ENCODE peak calls at places on chromosomes 1 and 21, in ten cellular contexts. One of them, this sample, is unnamed.

GRCh38 chr1:24021403-24022266 is 41.5 kb upstream of the SRSF10 start:
- DNase-seq in fibroblast of lung: no peak
- DNase-seq in vagina: no peak
- DNase-seq in RWPE2: no peak
- DNase-seq in uterus: no peak
- DNase-seq in cardiac fibroblast: peak; percentile 58
- DNase-seq in body of pancreas: peak; percentile 78
- DNase-seq in endodermal cell: no peak
- DNase-seq in nephron progenitor cell: no peak
- DNase-seq in CD4-positive, alpha-beta T cell: no peak
- DNase-seq in this sample: no peak

GRCh38 chr1:21295059-21295401 is 4.8 kb upstream of the ECE1 start:
- DNase-seq in fibroblast of lung: no peak
- DNase-seq in vagina: no peak
- DNase-seq in RWPE2: no peak
- DNase-seq in uterus: no peak
- DNase-seq in cardiac fibroblast: no peak
- DNase-seq in body of pancreas: no peak
- DNase-seq in endodermal cell: no peak
- DNase-seq in nephron progenitor cell: no peak
- DNase-seq in CD4-positive, alpha-beta T cell: peak; percentile 17
- DNase-seq in this sample: peak; percentile 30

GRCh38 chr1:168281603-168282002 is 926 bp downstream of the TBX19 start:
- DNase-seq in fibroblast of lung: no peak
- DNase-seq in vagina: no peak
- DNase-seq in RWPE2: no peak
- DNase-seq in uterus: no peak
- DNase-seq in cardiac fibroblast: no peak
- DNase-seq in body of pancreas: no peak
- DNase-seq in endodermal cell: no peak
- DNase-seq in nephron progenitor cell: no peak
- DNase-seq in CD4-positive, alpha-beta T cell: no peak
- DNase-seq in this sample: no peak

GRCh38 chr1:7940745-7941436 is at the start of gene TNFRSF9:
- DNase-seq in fibroblast of lung: no peak
- DNase-seq in vagina: no peak
- DNase-seq in RWPE2: no peak
- DNase-seq in uterus: no peak
- DNase-seq in cardiac fibroblast: peak; percentile 36
- DNase-seq in body of pancreas: peak; percentile 11
- DNase-seq in endodermal cell: peak; percentile 54
- DNase-seq in nephron progenitor cell: no peak
- DNase-seq in CD4-positive, alpha-beta T cell: peak; percentile 28
- DNase-seq in this sample: peak; percentile 75

GRCh38 chr1:248348475-248348874 is at the start of gene OR14C36:
- DNase-seq in fibroblast of lung: no peak
- DNase-seq in vagina: no peak
- DNase-seq in RWPE2: no peak
- DNase-seq in uterus: no peak
- DNase-seq in cardiac fibroblast: no peak
- DNase-seq in body of pancreas: no peak
- DNase-seq in endodermal cell: no peak
- DNase-seq in nephron progenitor cell: no peak
- DNase-seq in CD4-positive, alpha-beta T cell: no peak
- DNase-seq in this sample: no peak

GRCh38 chr1:172003766-172004530 is 162.7 kb downstream of the DNM3 start:
- DNase-seq in fibroblast of lung: peak; percentile 32
- DNase-seq in vagina: no peak
- DNase-seq in RWPE2: no peak
- DNase-seq in uterus: no peak
- DNase-seq in cardiac fibroblast: no peak
- DNase-seq in body of pancreas: no peak
- DNase-seq in endodermal cell: no peak
- DNase-seq in nephron progenitor cell: no peak
- DNase-seq in CD4-positive, alpha-beta T cell: no peak
- DNase-seq in this sample: no peak

GRCh38 chr21:33750017-33750416 is 107.7 kb downstream of the ITSN1 start:
- DNase-seq in fibroblast of lung: no peak
- DNase-seq in vagina: no peak
- DNase-seq in RWPE2: no peak
- DNase-seq in uterus: no peak
- DNase-seq in cardiac fibroblast: peak; percentile 21
- DNase-seq in body of pancreas: no peak
- DNase-seq in endodermal cell: no peak
- DNase-seq in nephron progenitor cell: no peak
- DNase-seq in CD4-positive, alpha-beta T cell: no peak
- DNase-seq in this sample: no peak

GRCh38 chr1:222326004-222326709 is 221.7 kb downstream of the HHIPL2 start:
- DNase-seq in fibroblast of lung: no peak
- DNase-seq in vagina: no peak
- DNase-seq in RWPE2: no peak
- DNase-seq in uterus: no peak
- DNase-seq in cardiac fibroblast: no peak
- DNase-seq in body of pancreas: no peak
- DNase-seq in endodermal cell: no peak
- DNase-seq in nephron progenitor cell: no peak
- DNase-seq in CD4-positive, alpha-beta T cell: no peak
- DNase-seq in this sample: no peak

DNA sequence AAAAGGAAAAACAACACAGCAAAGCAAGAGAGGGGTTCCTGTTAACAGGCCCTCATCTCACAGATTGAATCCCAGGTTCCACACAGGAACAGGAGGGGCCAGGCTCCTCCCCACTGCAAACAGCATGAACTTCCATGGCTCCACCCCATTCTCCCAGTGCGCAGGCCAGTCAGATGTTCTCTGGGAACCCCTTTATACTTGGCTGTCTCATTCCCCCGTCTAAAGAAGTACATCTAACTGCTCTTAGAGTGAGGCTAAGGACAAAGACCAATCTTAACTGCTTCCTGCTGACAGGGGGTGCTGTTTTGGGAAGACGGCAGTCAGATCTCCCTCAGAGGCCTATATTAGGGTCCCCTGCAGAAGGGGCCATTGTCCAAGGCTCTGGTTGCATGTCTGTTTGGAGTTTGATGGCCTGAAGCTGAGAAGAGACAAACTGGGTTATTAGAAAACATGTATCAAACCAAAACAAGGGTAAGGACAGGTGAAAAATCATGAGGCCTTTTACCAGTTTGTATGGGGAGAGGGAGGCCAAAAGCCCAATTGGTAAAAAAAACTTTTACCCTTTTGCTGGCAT is 10.5 kb upstream of the NASP start:
- DNase-seq in fibroblast of lung: no peak
- DNase-seq in vagina: no peak
- DNase-seq in RWPE2: no peak
- DNase-seq in uterus: no peak
- DNase-seq in cardiac fibroblast: peak; percentile 28
- DNase-seq in body of pancreas: no peak
- DNase-seq in endodermal cell: peak; percentile 71
- DNase-seq in nephron progenitor cell: no peak
- DNase-seq in CD4-positive, alpha-beta T cell: no peak
- DNase-seq in this sample: no peak
- TF ChIP-seq CTCF in fibroblast of lung: peak; percentile 23
- TF ChIP-seq CTCF in vagina: no peak
- TF ChIP-seq CTCF in RWPE2: no peak
- TF ChIP-seq CTCF in uterus: no peak
- TF ChIP-seq CTCF in cardiac fibroblast: no peak
- TF ChIP-seq CTCF in body of pancreas: no peak
- TF ChIP-seq CTCF in endodermal cell: no peak
- TF ChIP-seq CTCF in nephron progenitor cell: no peak
- TF ChIP-seq CTCF in CD4-positive, alpha-beta T cell: no peak
- TF ChIP-seq CTCF in this sample: peak; percentile 18

GRCh38 chr1:152164542-152165136 is 5.6 kb upstream of the RPTN start:
- DNase-seq in fibroblast of lung: no peak
- DNase-seq in vagina: no peak
- DNase-seq in RWPE2: no peak
- DNase-seq in uterus: no peak
- DNase-seq in cardiac fibroblast: no peak
- DNase-seq in body of pancreas: peak; percentile 55
- DNase-seq in endodermal cell: no peak
- DNase-seq in nephron progenitor cell: no peak
- DNase-seq in CD4-positive, alpha-beta T cell: no peak
- DNase-seq in this sample: peak; percentile 91

GRCh38 chr1:152165291-152166077 is 6.5 kb upstream of the RPTN start:
- DNase-seq in fibroblast of lung: no peak
- DNase-seq in vagina: no peak
- DNase-seq in RWPE2: no peak
- DNase-seq in uterus: no peak
- DNase-seq in cardiac fibroblast: no peak
- DNase-seq in body of pancreas: no peak
- DNase-seq in endodermal cell: no peak
- DNase-seq in nephron progenitor cell: no peak
- DNase-seq in CD4-positive, alpha-beta T cell: no peak
- DNase-seq in this sample: no peak

GRCh38 chr1:152159144-152159543 is at the start of gene RPTN:
- DNase-seq in fibroblast of lung: no peak
- DNase-seq in vagina: no peak
- DNase-seq in RWPE2: no peak
- DNase-seq in uterus: no peak
- DNase-seq in cardiac fibroblast: no peak
- DNase-seq in body of pancreas: no peak
- DNase-seq in endodermal cell: no peak
- DNase-seq in nephron progenitor cell: no peak
- DNase-seq in CD4-positive, alpha-beta T cell: no peak
- DNase-seq in this sample: no peak

GRCh38 chr1:152160553-152160952 is 1.5 kb upstream of the RPTN start:
- DNase-seq in fibroblast of lung: no peak
- DNase-seq in vagina: no peak
- DNase-seq in RWPE2: no peak
- DNase-seq in uterus: no peak
- DNase-seq in cardiac fibroblast: no peak
- DNase-seq in body of pancreas: peak; percentile 16
- DNase-seq in endodermal cell: no peak
- DNase-seq in nephron progenitor cell: no peak
- DNase-seq in CD4-positive, alpha-beta T cell: no peak
- DNase-seq in this sample: no peak

GRCh38 chr1:152162826-152163463 is 3.9 kb upstream of the RPTN start:
- DNase-seq in fibroblast of lung: peak; percentile 58
- DNase-seq in vagina: no peak
- DNase-seq in RWPE2: no peak
- DNase-seq in uterus: no peak
- DNase-seq in cardiac fibroblast: peak; percentile 68
- DNase-seq in body of pancreas: no peak
- DNase-seq in endodermal cell: no peak
- DNase-seq in nephron progenitor cell: no peak
- DNase-seq in CD4-positive, alpha-beta T cell: no peak
- DNase-seq in this sample: peak; percentile 93
- TF ChIP-seq CTCF in fibroblast of lung: no peak
- TF ChIP-seq CTCF in vagina: no peak
- TF ChIP-seq CTCF in RWPE2: no peak
- TF ChIP-seq CTCF in uterus: no peak
- TF ChIP-seq CTCF in cardiac fibroblast: peak; percentile 23
- TF ChIP-seq CTCF in body of pancreas: no peak
- TF ChIP-seq CTCF in endodermal cell: no peak
- TF ChIP-seq CTCF in nephron progenitor cell: no peak
- TF ChIP-seq CTCF in CD4-positive, alpha-beta T cell: no peak
- TF ChIP-seq CTCF in this sample: peak; percentile 7

DNA sequence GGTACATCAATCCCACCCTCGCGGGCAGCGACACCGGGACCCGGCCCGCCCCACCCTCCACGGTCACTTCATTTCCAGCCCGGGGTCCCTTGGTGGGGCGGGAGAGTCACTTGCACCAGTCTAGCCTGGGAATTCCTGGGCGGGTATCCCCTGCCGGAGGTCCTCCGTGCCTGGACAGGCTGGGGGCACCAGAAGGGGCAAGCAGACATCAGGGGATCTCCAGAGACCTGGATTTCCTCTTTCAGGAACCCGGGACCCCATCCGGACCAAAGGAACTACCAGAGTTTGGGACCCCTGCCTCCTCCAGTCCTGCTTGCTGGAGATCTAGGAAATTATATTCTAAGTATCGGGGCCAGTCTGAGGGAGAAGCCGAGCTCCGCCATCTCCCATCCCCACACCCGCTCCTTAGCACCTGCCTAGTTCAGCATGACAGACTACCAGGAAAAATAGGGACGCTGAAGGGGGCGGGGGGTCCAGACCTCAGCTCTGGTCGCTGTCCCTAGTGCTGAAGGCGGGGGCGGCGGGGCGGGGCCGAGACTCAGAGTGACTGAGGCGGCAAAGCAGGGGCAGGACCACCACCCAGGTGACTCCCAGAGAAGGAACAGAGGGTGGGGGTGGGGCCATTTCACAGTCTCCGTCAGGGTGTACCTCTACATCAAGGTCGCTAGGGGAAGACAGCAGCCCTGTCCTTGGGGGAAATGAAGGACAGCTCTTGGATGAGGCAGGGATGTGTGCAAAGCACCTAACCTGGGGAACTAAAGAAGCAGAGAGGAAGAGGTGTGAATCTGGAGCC is 829 bp downstream of the HCN3 start:
- DNase-seq in fibroblast of lung: peak; percentile 15
- DNase-seq in vagina: no peak
- DNase-seq in RWPE2: no peak
- DNase-seq in uterus: peak; percentile 58
- DNase-seq in cardiac fibroblast: peak; percentile 19
- DNase-seq in body of pancreas: peak; percentile 61
- DNase-seq in endodermal cell: peak; percentile 100
- DNase-seq in nephron progenitor cell: peak; percentile 97
- DNase-seq in CD4-positive, alpha-beta T cell: peak; percentile 62
- DNase-seq in this sample: peak; percentile 59
- TF ChIP-seq CTCF in fibroblast of lung: peak; percentile 37
- TF ChIP-seq CTCF in vagina: peak; percentile 16
- TF ChIP-seq CTCF in RWPE2: peak; percentile 17
- TF ChIP-seq CTCF in uterus: no peak
- TF ChIP-seq CTCF in cardiac fibroblast: peak; percentile 47
- TF ChIP-seq CTCF in body of pancreas: no peak
- TF ChIP-seq CTCF in endodermal cell: peak; percentile 72
- TF ChIP-seq CTCF in nephron progenitor cell: peak; percentile 26
- TF ChIP-seq CTCF in CD4-positive, alpha-beta T cell: peak; percentile 14
- TF ChIP-seq CTCF in this sample: peak; percentile 59

GRCh38 chr1:10730985-10731384 is 65.5 kb downstream of the CASZ1 start:
- DNase-seq in fibroblast of lung: peak; percentile 57
- DNase-seq in vagina: no peak
- DNase-seq in RWPE2: no peak
- DNase-seq in uterus: no peak
- DNase-seq in cardiac fibroblast: peak; percentile 72
- DNase-seq in body of pancreas: no peak
- DNase-seq in endodermal cell: no peak
- DNase-seq in nephron progenitor cell: no peak
- DNase-seq in CD4-positive, alpha-beta T cell: no peak
- DNase-seq in this sample: peak; percentile 92

GRCh38 chr1:10734900-10735602 is 61.4 kb downstream of the CASZ1 start:
- DNase-seq in fibroblast of lung: no peak
- DNase-seq in vagina: no peak
- DNase-seq in RWPE2: no peak
- DNase-seq in uterus: no peak
- DNase-seq in cardiac fibroblast: no peak
- DNase-seq in body of pancreas: peak; percentile 32
- DNase-seq in endodermal cell: no peak
- DNase-seq in nephron progenitor cell: peak; percentile 60
- DNase-seq in CD4-positive, alpha-beta T cell: no peak
- DNase-seq in this sample: no peak

GRCh38 chr1:10733967-10734366 is 62.5 kb downstream of the CASZ1 start:
- DNase-seq in fibroblast of lung: no peak
- DNase-seq in vagina: no peak
- DNase-seq in RWPE2: no peak
- DNase-seq in uterus: no peak
- DNase-seq in cardiac fibroblast: no peak
- DNase-seq in body of pancreas: no peak
- DNase-seq in endodermal cell: peak; percentile 69
- DNase-seq in nephron progenitor cell: no peak
- DNase-seq in CD4-positive, alpha-beta T cell: no peak
- DNase-seq in this sample: peak; percentile 13

GRCh38 chr1:10735603-10736305 is 60.7 kb downstream of the CASZ1 start:
- DNase-seq in fibroblast of lung: no peak
- DNase-seq in vagina: no peak
- DNase-seq in RWPE2: no peak
- DNase-seq in uterus: no peak
- DNase-seq in cardiac fibroblast: no peak
- DNase-seq in body of pancreas: no peak
- DNase-seq in endodermal cell: no peak
- DNase-seq in nephron progenitor cell: no peak
- DNase-seq in CD4-positive, alpha-beta T cell: no peak
- DNase-seq in this sample: no peak

GRCh38 chr1:10733474-10733873 is 63.0 kb downstream of the CASZ1 start:
- DNase-seq in fibroblast of lung: no peak
- DNase-seq in vagina: no peak
- DNase-seq in RWPE2: no peak
- DNase-seq in uterus: no peak
- DNase-seq in cardiac fibroblast: no peak
- DNase-seq in body of pancreas: no peak
- DNase-seq in endodermal cell: no peak
- DNase-seq in nephron progenitor cell: no peak
- DNase-seq in CD4-positive, alpha-beta T cell: no peak
- DNase-seq in this sample: no peak
- TF ChIP-seq CTCF in fibroblast of lung: no peak
- TF ChIP-seq CTCF in vagina: no peak
- TF ChIP-seq CTCF in RWPE2: no peak
- TF ChIP-seq CTCF in uterus: no peak
- TF ChIP-seq CTCF in cardiac fibroblast: no peak
- TF ChIP-seq CTCF in body of pancreas: no peak
- TF ChIP-seq CTCF in endodermal cell: no peak
- TF ChIP-seq CTCF in nephron progenitor cell: no peak
- TF ChIP-seq CTCF in CD4-positive, alpha-beta T cell: no peak
- TF ChIP-seq CTCF in this sample: no peak